ENCODE peak calls at places on chromosomes 6 and 20, in six cellular contexts. One of them, this sample, is unnamed.

GRCh38 chr6:156687875-156688549 is 89.2 kb upstream of the ARID1B start:
- DNase-seq in heart right ventricle: peak
- DNase-seq in ovary: no peak
- DNase-seq in PC-3: peak
- DNase-seq in cardiac muscle cell: peak
- DNase-seq in lung: no peak
- DNase-seq in this sample: peak

GRCh38 chr6:83185096-83185495 is 8.0 kb downstream of the PGM3 start:
- DNase-seq in cardiac muscle cell: no peak
- DNase-seq in heart right ventricle: no peak
- DNase-seq in PC-3: peak
- DNase-seq in ovary: no peak
- DNase-seq in lung: no peak
- DNase-seq in this sample: no peak

GRCh38 chr6:46105568-46105967 is 24.2 kb upstream of the ENPP4 start:
- DNase-seq in PC-3: no peak
- DNase-seq in cardiac muscle cell: no peak
- DNase-seq in lung: no peak
- DNase-seq in ovary: no peak
- DNase-seq in heart right ventricle: no peak
- DNase-seq in this sample: no peak

GRCh38 chr6:163579111-163579879 is 164.8 kb downstream of the QKI start:
- DNase-seq in cardiac muscle cell: no peak
- DNase-seq in ovary: no peak
- DNase-seq in lung: no peak
- DNase-seq in heart right ventricle: peak
- DNase-seq in PC-3: no peak
- DNase-seq in this sample: no peak

GRCh38 chr20:56797023-56797422 is 167.9 kb downstream of the TFAP2C start:
- DNase-seq in lung: no peak
- DNase-seq in PC-3: no peak
- DNase-seq in heart right ventricle: no peak
- DNase-seq in cardiac muscle cell: no peak
- DNase-seq in ovary: no peak
- DNase-seq in this sample: no peak

GRCh38 chr6:169829786-169830185 is 78.4 kb downstream of the ERMARD start:
- DNase-seq in ovary: no peak
- DNase-seq in lung: no peak
- DNase-seq in PC-3: peak
- DNase-seq in cardiac muscle cell: no peak
- DNase-seq in heart right ventricle: no peak
- DNase-seq in this sample: no peak

GRCh38 chr20:16273812-16274560 is 299.3 kb downstream of the KIF16B start:
- DNase-seq in ovary: no peak
- DNase-seq in lung: no peak
- DNase-seq in PC-3: no peak
- DNase-seq in heart right ventricle: no peak
- DNase-seq in cardiac muscle cell: no peak
- DNase-seq in this sample: no peak

GRCh38 chr6:21887301-21888185 is 294.0 kb downstream of the SOX4 start:
- DNase-seq in PC-3: peak
- DNase-seq in lung: no peak
- DNase-seq in cardiac muscle cell: peak
- DNase-seq in ovary: peak
- DNase-seq in heart right ventricle: peak
- DNase-seq in this sample: no peak

GRCh38 chr6:92196320-92196719 is 1223.0 kb downstream of the EPHA7 start:
- DNase-seq in ovary: no peak
- DNase-seq in lung: no peak
- DNase-seq in cardiac muscle cell: no peak
- DNase-seq in heart right ventricle: no peak
- DNase-seq in PC-3: no peak
- DNase-seq in this sample: no peak

DNA sequence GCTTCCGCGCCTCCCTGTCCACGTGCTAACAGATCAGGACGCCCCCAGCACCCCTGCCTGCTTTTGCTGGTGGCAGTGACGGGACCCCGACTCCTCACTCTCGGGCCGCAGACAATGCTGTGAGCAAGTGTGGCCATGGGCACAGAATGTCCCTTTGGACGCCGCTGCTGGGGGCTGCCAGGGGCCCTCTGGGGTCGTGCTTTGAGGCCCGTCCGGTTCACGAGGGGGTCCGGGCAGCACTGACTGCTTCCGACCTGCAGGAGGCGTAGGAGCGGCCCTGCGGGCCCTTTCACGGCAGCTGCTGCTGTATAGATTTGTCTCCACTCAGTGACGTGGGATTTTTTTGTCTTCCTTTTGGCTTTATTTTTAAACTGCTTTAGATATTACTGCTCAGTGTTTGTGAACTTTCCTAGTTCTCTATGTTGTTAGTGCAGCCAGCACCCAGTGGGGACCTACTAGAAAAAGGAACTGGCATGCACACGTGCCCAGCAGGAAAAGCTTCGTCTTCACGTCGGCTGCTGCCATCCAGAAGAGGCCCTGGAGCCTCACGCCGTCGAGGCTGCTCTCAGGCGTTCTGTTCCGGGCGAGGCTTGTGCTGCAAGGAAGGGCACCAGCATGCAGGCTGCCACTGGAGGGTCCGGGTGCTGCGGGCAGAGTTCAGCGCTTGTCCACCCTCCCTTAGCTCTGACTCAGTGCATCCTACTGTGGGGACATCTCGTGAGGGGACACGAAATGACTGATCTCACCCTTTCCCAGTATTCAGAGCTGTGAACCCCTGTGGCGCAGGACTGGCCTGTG is 21.7 kb downstream of the UCKL1 start:
- DNase-seq in PC-3: no peak
- DNase-seq in heart right ventricle: no peak
- DNase-seq in lung: no peak
- DNase-seq in ovary: no peak
- DNase-seq in cardiac muscle cell: no peak
- DNase-seq in this sample: no peak
- TF ChIP-seq CTCF in PC-3: peak
- TF ChIP-seq CTCF in heart right ventricle: no peak
- TF ChIP-seq CTCF in lung: no peak
- TF ChIP-seq CTCF in ovary: no peak
- TF ChIP-seq CTCF in cardiac muscle cell: peak
- TF ChIP-seq CTCF in this sample: peak

GRCh38 chr6:2805031-2805430 is 36.6 kb downstream of the SERPINB1 start:
- DNase-seq in heart right ventricle: no peak
- DNase-seq in lung: no peak
- DNase-seq in PC-3: no peak
- DNase-seq in cardiac muscle cell: no peak
- DNase-seq in ovary: no peak
- DNase-seq in this sample: no peak

GRCh38 chr6:2807342-2808090 is 34.1 kb downstream of the SERPINB1 start:
- DNase-seq in PC-3: no peak
- DNase-seq in cardiac muscle cell: peak
- DNase-seq in lung: peak
- DNase-seq in ovary: no peak
- DNase-seq in heart right ventricle: no peak
- DNase-seq in this sample: peak

GRCh38 chr6:2804516-2804915 is 37.1 kb downstream of the SERPINB1 start:
- DNase-seq in lung: peak
- DNase-seq in cardiac muscle cell: no peak
- DNase-seq in PC-3: no peak
- DNase-seq in ovary: no peak
- DNase-seq in heart right ventricle: no peak
- DNase-seq in this sample: no peak

GRCh38 chr6:2809015-2809414 is 32.6 kb downstream of the SERPINB1 start:
- DNase-seq in lung: no peak
- DNase-seq in cardiac muscle cell: no peak
- DNase-seq in ovary: no peak
- DNase-seq in PC-3: no peak
- DNase-seq in heart right ventricle: no peak
- DNase-seq in this sample: no peak

GRCh38 chr6:2806664-2807063 is 35.0 kb downstream of the SERPINB1 start:
- DNase-seq in PC-3: no peak
- DNase-seq in lung: peak
- DNase-seq in ovary: no peak
- DNase-seq in cardiac muscle cell: no peak
- DNase-seq in heart right ventricle: no peak
- DNase-seq in this sample: no peak
- H3K27ac ChIP-seq in PC-3: peak
- H3K27ac ChIP-seq in lung: peak
- H3K27ac ChIP-seq in ovary: no peak
- H3K27ac ChIP-seq in cardiac muscle cell: no peak
- H3K27ac ChIP-seq in heart right ventricle: peak
- H3K27ac ChIP-seq in this sample: no peak

GRCh38 chr6:13302751-13303667 is 25.3 kb downstream of the TBC1D7 start:
- DNase-seq in cardiac muscle cell: peak
- DNase-seq in PC-3: peak
- DNase-seq in lung: peak
- DNase-seq in ovary: no peak
- DNase-seq in heart right ventricle: peak
- DNase-seq in this sample: peak
- H3K4me3 ChIP-seq in cardiac muscle cell: no peak
- H3K4me3 ChIP-seq in PC-3: no peak
- H3K4me3 ChIP-seq in lung: no peak
- H3K4me3 ChIP-seq in ovary: no peak
- H3K4me3 ChIP-seq in heart right ventricle: peak
- H3K4me3 ChIP-seq in this sample: peak

DNA sequence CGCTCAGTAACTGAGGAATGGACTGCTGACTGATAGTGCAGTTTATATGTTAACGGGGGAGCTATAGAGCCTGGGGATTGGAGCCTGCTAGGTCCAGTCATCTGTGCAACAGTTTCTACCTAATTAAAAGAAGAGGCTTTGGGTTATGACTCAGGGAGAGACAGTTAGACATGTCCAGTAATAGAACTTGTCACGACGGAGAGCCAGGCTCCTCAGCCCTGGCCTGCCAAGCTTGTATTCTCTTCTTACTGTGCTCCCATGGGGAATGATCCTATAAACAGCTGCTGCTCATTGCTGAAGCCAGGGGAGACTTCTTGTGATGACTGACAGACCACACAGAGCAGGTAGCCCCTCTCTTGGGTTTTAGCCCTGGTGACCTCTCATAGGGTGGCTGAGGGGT is 69.3 kb downstream of the SYNJ2 start:
- DNase-seq in cardiac muscle cell: no peak
- DNase-seq in ovary: no peak
- DNase-seq in lung: no peak
- DNase-seq in PC-3: no peak
- DNase-seq in heart right ventricle: no peak
- DNase-seq in this sample: no peak
- TF ChIP-seq CTCF in cardiac muscle cell: no peak
- TF ChIP-seq CTCF in ovary: no peak
- TF ChIP-seq CTCF in lung: no peak
- TF ChIP-seq CTCF in PC-3: no peak
- TF ChIP-seq CTCF in heart right ventricle: no peak
- TF ChIP-seq CTCF in this sample: no peak

GRCh38 chr6:150924808-150925654 is 59.5 kb downstream of the MTHFD1L start:
- DNase-seq in heart right ventricle: no peak
- DNase-seq in ovary: no peak
- DNase-seq in lung: no peak
- DNase-seq in PC-3: no peak
- DNase-seq in cardiac muscle cell: peak
- DNase-seq in this sample: no peak

GRCh38 chr6:150928882-150929281 is 63.4 kb downstream of the MTHFD1L start:
- DNase-seq in cardiac muscle cell: no peak
- DNase-seq in PC-3: no peak
- DNase-seq in lung: no peak
- DNase-seq in ovary: no peak
- DNase-seq in heart right ventricle: no peak
- DNase-seq in this sample: peak

GRCh38 chr6:150922137-150922536 is 56.6 kb downstream of the MTHFD1L start:
- DNase-seq in heart right ventricle: no peak
- DNase-seq in ovary: no peak
- DNase-seq in cardiac muscle cell: no peak
- DNase-seq in PC-3: peak
- DNase-seq in lung: no peak
- DNase-seq in this sample: no peak

GRCh38 chr6:150929403-150929802 is 63.9 kb downstream of the MTHFD1L start:
- DNase-seq in ovary: no peak
- DNase-seq in lung: no peak
- DNase-seq in cardiac muscle cell: no peak
- DNase-seq in PC-3: no peak
- DNase-seq in heart right ventricle: no peak
- DNase-seq in this sample: no peak

DNA sequence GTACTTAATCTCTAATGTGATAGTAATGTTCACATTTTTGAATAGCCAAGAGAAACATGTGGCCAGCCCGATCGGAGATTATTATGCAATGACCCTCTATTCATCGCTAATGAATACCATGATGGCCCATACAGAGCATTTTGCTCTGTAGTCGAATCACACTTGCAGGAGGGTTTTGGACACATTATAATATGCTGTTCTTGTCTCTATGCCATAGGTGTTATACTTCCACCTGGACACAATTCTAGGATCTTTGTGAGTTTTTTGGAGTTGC is 60.1 kb downstream of the MTHFD1L start:
- DNase-seq in heart right ventricle: no peak
- DNase-seq in cardiac muscle cell: no peak
- DNase-seq in lung: no peak
- DNase-seq in ovary: no peak
- DNase-seq in PC-3: no peak
- DNase-seq in this sample: no peak
- H3K27ac ChIP-seq in heart right ventricle: no peak
- H3K27ac ChIP-seq in cardiac muscle cell: no peak
- H3K27ac ChIP-seq in lung: no peak
- H3K27ac ChIP-seq in ovary: peak
- H3K27ac ChIP-seq in PC-3: no peak
- H3K27ac ChIP-seq in this sample: no peak

GRCh38 chr6:142934599-142934998 is 10.4 kb downstream of the HIVEP2 start:
- DNase-seq in lung: no peak
- DNase-seq in cardiac muscle cell: no peak
- DNase-seq in PC-3: no peak
- DNase-seq in ovary: no peak
- DNase-seq in heart right ventricle: no peak
- DNase-seq in this sample: no peak

GRCh38 chr6:142935553-142936517 is 9.1 kb downstream of the HIVEP2 start:
- DNase-seq in ovary: no peak
- DNase-seq in heart right ventricle: no peak
- DNase-seq in lung: no peak
- DNase-seq in PC-3: no peak
- DNase-seq in cardiac muscle cell: no peak
- DNase-seq in this sample: no peak

GRCh38 chr6:142934190-142934589 is 10.8 kb downstream of the HIVEP2 start:
- DNase-seq in heart right ventricle: no peak
- DNase-seq in ovary: no peak
- DNase-seq in PC-3: no peak
- DNase-seq in lung: no peak
- DNase-seq in cardiac muscle cell: peak
- DNase-seq in this sample: no peak

GRCh38 chr6:142933701-142934100 is 11.3 kb downstream of the HIVEP2 start:
- DNase-seq in PC-3: no peak
- DNase-seq in heart right ventricle: no peak
- DNase-seq in cardiac muscle cell: no peak
- DNase-seq in ovary: no peak
- DNase-seq in lung: no peak
- DNase-seq in this sample: no peak

GRCh38 chr6:142932788-142933362 is 12.1 kb downstream of the HIVEP2 start:
- DNase-seq in heart right ventricle: no peak
- DNase-seq in ovary: no peak
- DNase-seq in PC-3: no peak
- DNase-seq in cardiac muscle cell: no peak
- DNase-seq in lung: no peak
- DNase-seq in this sample: no peak
- H3K4me3 ChIP-seq in heart right ventricle: no peak
- H3K4me3 ChIP-seq in ovary: no peak
- H3K4me3 ChIP-seq in PC-3: no peak
- H3K4me3 ChIP-seq in cardiac muscle cell: no peak
- H3K4me3 ChIP-seq in lung: no peak
- H3K4me3 ChIP-seq in this sample: no peak

This sample was measured in A673.